ENCODE peak calls at places on chromosome 5, in nine cellular contexts. E, D, Y, Z, T, W, X, U and J are unnamed samples.

GRCh38 chr5:54761213-54761701 is 224.1 kb downstream of the ESM1 start:
- DNase-seq in E (no peak), D (no peak), Y (no peak), Z (no peak), T (peak; percentile 28), W (no peak), X (no peak), U (no peak), J (no peak)

GRCh38 chr5:68007446-68007845 is 208.1 kb upstream of the PIK3R1 start:
- DNase-seq in E (peak; percentile 68), D (no peak), Y (no peak), Z (no peak), T (peak; percentile 47), W (no peak), X (peak; percentile 84), U (no peak), J (no peak)

GRCh38 chr5:159638954-159639559 is 277.2 kb upstream of the ADRA1B start:
- DNase-seq in E (no peak), D (no peak), Y (no peak), Z (no peak), T (no peak), W (no peak), X (peak; percentile 22), U (no peak), J (no peak)

GRCh38 chr5:177427211-177427822 is 841 bp downstream of the GRK6 start:
- DNase-seq in E (no peak), D (no peak), Y (no peak), Z (no peak), T (no peak), W (no peak), X (peak; percentile 50), U (no peak), J (no peak)

GRCh38 chr5:32090026-32090754 is 83.9 kb downstream of the GOLPH3 start:
- DNase-seq in E (peak; percentile 53), D (no peak), Y (no peak), Z (no peak), T (no peak), W (no peak), X (no peak), U (no peak), J (no peak)

GRCh38 chr5:5676218-5676617 is 253.7 kb downstream of the ICE1 start:
- DNase-seq in E (no peak), D (no peak), Y (no peak), Z (no peak), T (no peak), W (no peak), X (no peak), U (no peak), J (no peak)

GRCh38 chr5:101942321-101942882 is 353.7 kb downstream of the SLCO4C1 start:
- DNase-seq in E (no peak), D (no peak), Y (peak; percentile 13), Z (no peak), T (peak; percentile 50), W (peak; percentile 8), X (peak; percentile 47), U (no peak), J (no peak)

GRCh38 chr5:58462623-58463230 is 2.8 kb upstream of the PLK2 start:
- DNase-seq in E (no peak), D (peak; percentile 31), Y (peak; percentile 42), Z (peak; percentile 23), T (peak; percentile 52), W (peak; percentile 54), X (peak; percentile 62), U (no peak), J (peak; percentile 38)

GRCh38 chr5:122673343-122673742 is 101.5 kb upstream of the SNX2 start:
- DNase-seq in E (peak; percentile 67), D (no peak), Y (no peak), Z (peak; percentile 4), T (peak; percentile 16), W (no peak), X (no peak), U (no peak), J (no peak)

GRCh38 chr5:109643951-109644350 is 45.8 kb upstream of the MAN2A1 start:
- DNase-seq in E (no peak), D (no peak), Y (no peak), Z (no peak), T (no peak), W (no peak), X (no peak), U (no peak), J (no peak)

GRCh38 chr5:38922199-38922598 is 76.4 kb downstream of the OSMR start:
- DNase-seq in E (no peak), D (peak; percentile 73), Y (peak; percentile 69), Z (peak; percentile 25), T (peak; percentile 73), W (peak; percentile 79), X (peak; percentile 63), U (peak; percentile 16), J (peak; percentile 66)

GRCh38 chr5:167104351-167104750 is 1187.1 kb upstream of the WWC1 start:
- DNase-seq in E (no peak), D (no peak), Y (no peak), Z (no peak), T (no peak), W (no peak), X (no peak), U (no peak), J (no peak)

GRCh38 chr5:133939668-133940067 is 28.8 kb downstream of the C5orf15 start:
- DNase-seq in E (no peak), D (no peak), Y (no peak), Z (no peak), T (no peak), W (no peak), X (no peak), U (no peak), J (no peak)

GRCh38 chr5:137072376-137073174 is 426.6 kb downstream of the SPOCK1 start:
- DNase-seq in E (peak; percentile 54), D (no peak), Y (no peak), Z (no peak), T (no peak), W (no peak), X (no peak), U (no peak), J (no peak)

GRCh38 chr5:126536874-126537273 is 58.1 kb downstream of the ALDH7A1 start:
- DNase-seq in E (no peak), D (no peak), Y (no peak), Z (no peak), T (no peak), W (no peak), X (no peak), U (no peak), J (no peak)

GRCh38 chr5:65483474-65484346 is 2.0 kb upstream of the ADAMTS6 start:
- DNase-seq in E (no peak), D (no peak), Y (no peak), Z (no peak), T (no peak), W (peak; percentile 66), X (peak; percentile 61), U (no peak), J (peak; percentile 47)

GRCh38 chr5:58208674-58209073 is 251.2 kb downstream of the PLK2 start:
- DNase-seq in E (no peak), D (no peak), Y (no peak), Z (no peak), T (no peak), W (no peak), X (no peak), U (no peak), J (no peak)

GRCh38 chr5:175830586-175831300 is 40.6 kb upstream of the CPLX2 start:
- DNase-seq in E (no peak), D (no peak), Y (no peak), Z (no peak), T (no peak), W (no peak), X (no peak), U (no peak), J (no peak)

GRCh38 chr5:132339502-132339901 is 30.0 kb upstream of the SLC22A5 start:
- DNase-seq in E (no peak), D (no peak), Y (no peak), Z (no peak), T (no peak), W (no peak), X (no peak), U (no peak), J (no peak)

GRCh38 chr5:170497311-170498038 is 6.3 kb upstream of the KCNIP1 start:
- DNase-seq in E (no peak), D (no peak), Y (no peak), Z (no peak), T (no peak), W (no peak), X (no peak), U (no peak), J (no peak)

DNA sequence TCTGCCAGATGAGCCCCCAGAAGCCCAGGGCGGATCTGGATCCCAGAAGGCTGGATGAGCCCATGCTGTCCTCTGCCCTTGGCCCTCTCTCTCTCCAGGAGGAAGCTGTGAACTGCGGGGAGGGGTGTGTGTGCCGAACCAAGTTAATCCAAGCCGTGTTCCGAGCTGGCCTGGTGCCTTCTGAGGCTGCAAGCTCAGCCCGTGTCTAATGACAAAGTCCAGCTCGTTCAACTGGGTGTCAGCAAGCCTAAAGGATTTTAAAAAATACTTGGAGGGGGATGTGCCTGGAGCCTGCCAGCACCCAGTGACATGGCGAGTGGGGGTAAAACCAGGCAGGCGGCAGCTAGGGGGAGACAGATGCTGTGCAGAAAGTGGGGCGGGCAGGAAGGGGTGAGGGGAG is 8.0 kb downstream of the STC2 start:
- DNase-seq in E (peak; percentile 76), D (no peak), Y (no peak), Z (no peak), T (peak; percentile 70), W (no peak), X (no peak), U (no peak), J (no peak)
- TF ChIP-seq CTCF in E (peak; percentile 62), D (no peak), Y (no peak), Z (no peak), T (no peak), W (no peak), X (no peak), U (no peak), J (no peak)

GRCh38 chr5:142141463-142141862 is 32.9 kb downstream of the NDFIP1 start:
- DNase-seq in E (no peak), D (no peak), Y (no peak), Z (no peak), T (no peak), W (no peak), X (peak; percentile 38), U (no peak), J (no peak)
- TF ChIP-seq CTCF in E (no peak), D (peak; percentile 38), Y (peak; percentile 32), Z (no peak), T (no peak), W (no peak), X (no peak), U (no peak), J (no peak)

DNA sequence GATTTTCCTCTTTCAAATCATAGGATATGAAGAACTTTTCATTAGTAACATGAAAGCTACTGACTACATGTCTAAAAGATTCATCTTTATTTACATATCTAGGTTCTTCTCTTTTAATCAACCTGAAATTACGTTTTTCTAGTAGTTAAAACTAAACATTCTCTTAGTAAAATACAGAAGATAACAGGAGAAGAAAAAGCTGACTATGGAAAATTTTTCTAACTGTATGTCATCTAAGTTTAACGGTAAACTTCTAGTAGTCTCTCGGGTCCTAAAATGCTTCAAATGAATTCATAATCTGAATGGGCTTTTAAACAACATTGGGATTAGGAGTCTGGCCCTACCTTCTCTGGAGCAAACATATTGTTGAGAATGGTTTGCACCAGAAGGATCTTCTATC is 151.9 kb downstream of the PDE4D start:
- DNase-seq in E (no peak), D (no peak), Y (no peak), Z (no peak), T (no peak), W (no peak), X (no peak), U (no peak), J (no peak)
- TF ChIP-seq CTCF in E (no peak), D (no peak), Y (no peak), Z (no peak), T (no peak), W (no peak), X (no peak), U (no peak), J (no peak)

GRCh38 chr5:61217251-61217650 is 55.0 kb upstream of the SMIM15 start:
- DNase-seq in E (no peak), D (no peak), Y (no peak), Z (no peak), T (no peak), W (no peak), X (no peak), U (no peak), J (no peak)
- TF ChIP-seq CTCF in E (no peak), D (no peak), Y (no peak), Z (no peak), T (no peak), W (no peak), X (no peak), U (no peak), J (no peak)